ENCODE peak calls at places on chromosome 17, in four cellular contexts. O is ovary, G is tibial nerve, Z is caudate nucleus. L is an unnamed sample.

GRCh38 chr17:4806420-4806769 is 557 bp upstream of the PLD2 start:
- DNase-seq in G (no peak), O (no peak), Z (no peak), L (no peak)

GRCh38 chr17:78882546-78883089 is 20.4 kb downstream of the CEP295NL start:
- DNase-seq in Z (no peak), O (no peak), G (no peak), L (no peak)

GRCh38 chr17:73902416-73903181 is 258.4 kb upstream of the SDK2 start:
- DNase-seq in G (no peak), O (no peak), Z (no peak), L (no peak)

GRCh38 chr17:14442798-14443553 is 142.1 kb downstream of the HS3ST3B1 start:
- DNase-seq in O (no peak), Z (no peak), G (no peak), L (no peak)

GRCh38 chr17:11996722-11997146 is 541 bp downstream of the ZNF18 start:
- DNase-seq in O (no peak), Z (no peak), G (no peak), L (peak; percentile 41)

GRCh38 chr17:40582328-40582901 is 17.1 kb upstream of the CCR7 start:
- DNase-seq in Z (no peak), O (no peak), G (no peak), L (no peak)

GRCh38 chr17:27559996-27560481 is 70.9 kb upstream of the LGALS9 start:
- DNase-seq in Z (no peak), G (peak; percentile 19), O (peak; percentile 74), L (no peak)

GRCh38 chr17:76152580-76152979 is 11.5 kb upstream of the FOXJ1 start:
- DNase-seq in G (no peak), O (no peak), Z (no peak), L (no peak)

GRCh38 chr17:39920218-39921210 is 2.1 kb upstream of the GSDMB start:
- DNase-seq in O (no peak), G (no peak), Z (no peak), L (no peak)

DNA sequence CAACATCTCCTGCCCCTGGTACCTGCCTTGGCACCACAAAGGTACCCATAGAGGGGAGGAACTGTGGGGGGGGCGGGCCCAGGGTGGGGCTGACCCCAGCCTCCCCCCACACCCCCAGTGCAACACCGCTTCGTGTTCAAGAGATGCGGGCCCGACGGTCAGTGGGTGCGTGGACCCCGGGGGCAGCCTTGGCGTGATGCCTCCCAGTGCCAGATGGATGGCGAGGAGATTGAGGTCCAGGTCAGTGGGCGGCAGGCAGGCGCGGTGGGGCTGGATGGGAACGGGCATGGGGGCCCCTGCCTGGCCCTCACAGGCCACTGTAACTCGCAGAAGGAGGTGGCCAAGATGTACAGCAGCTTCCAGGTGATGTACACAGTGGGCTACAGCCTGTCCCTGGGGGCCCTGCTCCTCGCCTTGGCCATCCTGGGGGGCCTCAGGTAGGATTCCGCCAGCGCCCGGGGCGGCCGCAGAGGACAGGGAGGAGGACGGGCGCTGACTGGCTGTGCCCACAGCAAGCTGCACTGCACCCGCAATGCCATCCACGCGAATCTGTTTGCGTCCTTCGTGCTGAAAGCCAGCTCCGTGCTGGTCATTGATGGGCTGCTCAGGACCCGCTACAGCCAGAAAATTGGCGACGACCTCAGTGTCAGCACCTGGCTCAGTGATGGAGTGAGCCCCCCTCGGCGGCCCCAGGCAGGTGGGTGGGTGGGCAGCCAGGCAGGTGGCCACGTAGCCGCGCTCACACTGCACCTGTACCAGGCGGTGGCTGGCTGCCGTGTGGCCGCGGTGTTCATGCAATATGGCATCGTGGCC is 7.1 kb downstream of the GCGR start:
- DNase-seq in Z (no peak), O (no peak), G (no peak), L (no peak)
- H3K27ac ChIP-seq in Z (no peak overlapping the region), O (no peak overlapping the region), G (no peak overlapping the region), L (no peak overlapping the region)

GRCh38 chr17:17149520-17150449 is 56.3 kb downstream of the PLD6 start:
- DNase-seq in G (no peak), O (no peak), Z (no peak), L (no peak)
- H3K27ac ChIP-seq in G (no peak overlapping the region), O (no peak overlapping the region), Z (no peak overlapping the region), L (no peak overlapping the region)

DNA sequence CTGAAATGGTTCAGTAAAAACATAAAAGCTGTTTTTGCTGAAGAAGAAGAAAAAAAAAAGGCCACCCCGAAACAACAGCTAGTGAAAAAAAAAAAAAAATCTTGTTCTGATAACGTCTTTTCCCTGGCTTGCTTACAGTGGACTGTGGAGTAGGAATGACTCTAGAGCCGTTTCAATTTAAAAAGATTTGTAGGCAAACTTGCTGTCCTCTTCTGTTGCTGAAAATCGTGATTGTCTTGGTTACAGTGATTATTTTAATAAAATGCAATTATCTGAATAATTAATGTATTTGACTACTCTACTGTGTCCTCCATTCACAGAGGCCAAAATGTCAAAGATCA is 190.6 kb upstream of the TBX2 start:
- DNase-seq in Z (no peak), O (no peak), G (no peak), L (no peak)
- H3K27ac ChIP-seq in Z (peak overlapping the region; percentile 86), O (no peak overlapping the region), G (peak overlapping the region; percentile 52), L (peak overlapping the region; percentile 4)

GRCh38 chr17:7043195-7043543 is 723 bp downstream of the SLC16A11 start:
- DNase-seq in Z (no peak), G (no peak), O (peak; percentile 34), L (no peak)
- H3K27ac ChIP-seq in Z (no peak overlapping the region), G (no peak overlapping the region), O (no peak overlapping the region), L (no peak overlapping the region)

DNA sequence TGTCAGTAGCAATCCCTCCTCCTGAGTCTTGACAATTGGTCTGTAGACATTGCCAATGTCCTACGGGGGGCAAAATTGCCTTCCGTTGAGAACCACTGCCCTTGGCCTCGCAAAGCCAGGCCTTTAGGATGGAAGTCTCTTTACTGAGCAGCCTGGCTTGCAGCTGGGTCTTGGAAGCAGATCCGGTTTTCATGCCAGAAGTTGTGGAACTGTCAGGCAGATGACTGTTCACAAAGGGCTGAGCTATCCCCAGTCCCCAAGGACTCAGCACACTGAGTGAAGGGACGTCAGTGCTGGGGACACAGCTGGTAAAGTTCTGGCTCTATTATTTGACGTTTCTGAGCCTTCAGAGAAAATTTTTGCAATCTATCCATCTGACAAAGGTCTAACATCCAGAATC is 83.2 kb downstream of the WSCD1 start:
- DNase-seq in O (no peak), Z (no peak), G (no peak), L (no peak)
- H3K27ac ChIP-seq in O (no peak overlapping the region), Z (no peak overlapping the region), G (no peak overlapping the region), L (no peak overlapping the region)

GRCh38 chr17:50557265-50558029 is 3.1 kb upstream of the CACNA1G start:
- DNase-seq in Z (no peak), O (no peak), G (no peak), L (no peak)
- H3K27ac ChIP-seq in Z (no peak overlapping the region), O (no peak overlapping the region), G (no peak overlapping the region), L (no peak overlapping the region)

GRCh38 chr17:35242158-35242804 is 591 bp upstream of the SLFN5 start:
- DNase-seq in O (peak; percentile 60), G (peak; percentile 18), Z (no peak), L (no peak)

GRCh38 chr17:35245196-35245486 is 2.3 kb downstream of the SLFN5 start:
- DNase-seq in G (no peak), Z (no peak), O (no peak), L (no peak)

GRCh38 chr17:35244345-35245195 is 1.7 kb downstream of the SLFN5 start:
- DNase-seq in Z (no peak), G (peak; percentile 76), O (peak; percentile 65), L (no peak)

GRCh38 chr17:35242805-35243458 is at the start of gene SLFN5:
- DNase-seq in O (peak; percentile 97), G (peak; percentile 95), Z (peak; percentile 24), L (peak; percentile 49)

GRCh38 chr17:35243459-35244204 is 760 bp downstream of the SLFN5 start:
- DNase-seq in Z (no peak), G (peak; percentile 25), O (peak; percentile 63), L (no peak)
- H3K27ac ChIP-seq in Z (peak overlapping the region; percentile 76), G (peak overlapping the region; percentile 92), O (peak overlapping the region; percentile 78), L (peak overlapping the region; percentile 82)